ENCODE peak calls at places on chromosomes 4 and X, in four cellular contexts. S is D341Med, X is anterior cingulate cortex, J is cardiac fibroblast. C is an unnamed sample.
A peak's percentile ranks its signal among the peaks of the same experiment; 100 is the strongest.

GRCh38 chr4:123444298-123444731 is 47.7 kb downstream of the SPRY1 start:
- DNase-seq in S (no peak), J (peak; percentile 90), X (no peak), C (no peak)

GRCh38 chrX:72021975-72022374 is 109.7 kb downstream of the RTL5 start:
- DNase-seq in X (no peak), J (no peak), S (no peak), C (no peak)

GRCh38 chr4:89703831-89704230 is 133.1 kb downstream of the SNCA start:
- DNase-seq in X (no peak), S (no peak), J (no peak), C (no peak)

GRCh38 chr4:39978378-39978775 is 666 bp upstream of the PDS5A start:
- DNase-seq in J (no peak), S (no peak), X (no peak), C (no peak)

GRCh38 chr4:60617731-60618130 is 582.4 kb upstream of the ADGRL3 start:
- DNase-seq in S (no peak), X (no peak), J (no peak), C (no peak)

GRCh38 chr4:145618210-145618911 is 824 bp upstream of the MMAA start:
- DNase-seq in X (no peak), J (no peak), S (peak; percentile 41), C (no peak)

GRCh38 chrX:154444755-154445246 is 860 bp downstream of the FAM50A start:
- DNase-seq in S (no peak), X (no peak), J (no peak), C (no peak)

GRCh38 chr4:21554510-21554909 is 394.1 kb downstream of the KCNIP4 start:
- DNase-seq in J (no peak), X (no peak), S (no peak), C (no peak)

GRCh38 chrX:405149-405548 is 18.4 kb upstream of the PPP2R3B start:
- DNase-seq in X (no peak), S (no peak), J (no peak), C (no peak)

GRCh38 chr4:124322234-124322831 is 390.2 kb downstream of the ANKRD50 start:
- DNase-seq in J (peak; percentile 73), S (peak; percentile 37), X (no peak), C (no peak)

GRCh38 chrX:42704454-42704853 is 73.5 kb downstream of the PPP1R2C start:
- DNase-seq in X (no peak), J (peak; percentile 46), S (no peak), C (no peak)

GRCh38 chrX:136061302-136061701 is 76.1 kb downstream of the SLC9A6 start:
- DNase-seq in S (no peak), X (no peak), J (no peak), C (no peak)

GRCh38 chrX:68307767-68308166 is 125.5 kb downstream of the OPHN1 start:
- DNase-seq in X (no peak), S (no peak), J (peak; percentile 58), C (no peak)

GRCh38 chrX:137166591-137166990 is 132.8 kb upstream of the GPR101 start:
- DNase-seq in S (peak; percentile 24), J (no peak), X (no peak), C (no peak)

GRCh38 chr4:112926826-112927225 is 122.6 kb upstream of the ANK2 start:
- DNase-seq in X (no peak), S (no peak), J (no peak), C (no peak)

GRCh38 chr4:78459327-78459726 is 92.2 kb upstream of the ANXA3 start:
- DNase-seq in J (no peak), S (no peak), X (no peak), C (no peak)

GRCh38 chr4:128525939-128526630 is 238.5 kb upstream of the PGRMC2 start:
- DNase-seq in X (no peak), J (peak; percentile 81), S (no peak), C (no peak)

GRCh38 chr4:13159041-13159620 is 325.0 kb downstream of the RAB28 start:
- DNase-seq in S (no peak), X (no peak), J (no peak), C (no peak)

GRCh38 chr4:26822546-26822945 is 38.1 kb upstream of the STIM2 start:
- DNase-seq in S (no peak), J (no peak), X (no peak), C (no peak)

GRCh38 chrX:8629871-8630270 is 102.1 kb downstream of the ANOS1 start:
- DNase-seq in S (no peak), X (no peak), J (peak; percentile 22), C (no peak)

GRCh38 chr4:3252480-3252828 is 3.5 kb downstream of the MSANTD1 start:
- DNase-seq in J (no peak), X (no peak), S (no peak), C (no peak)

GRCh38 chr4:135249006-135249405 is 1047.4 kb upstream of the PABPC4L start:
- DNase-seq in S (peak; percentile 54), X (no peak), J (no peak), C (no peak)

GRCh38 chrX:41303013-41303412 is 30.9 kb upstream of the DDX3X start:
- DNase-seq in X (no peak), J (no peak), S (no peak), C (no peak)

C was measured in frontal cortex.